ENCODE peak calls at places on chromosomes 1 and 21, in four cellular contexts. One of them, this sample, is unnamed.

GRCh38 chr1:47658161-47658920 is 220.5 kb downstream of the FOXD2 start:
- DNase-seq in fibroblast of mammary gland: no peak
- DNase-seq in choroid plexus epithelial cell: no peak
- DNase-seq in endothelial cell of umbilical vein: no peak
- DNase-seq in this sample: no peak

GRCh38 chr1:180230791-180231505 is 884 bp downstream of the LHX4 start:
- DNase-seq in fibroblast of mammary gland: peak; percentile 26
- DNase-seq in choroid plexus epithelial cell: peak; percentile 65
- DNase-seq in endothelial cell of umbilical vein: peak; percentile 34
- DNase-seq in this sample: peak; percentile 67

GRCh38 chr1:6657138-6657537 is 32.5 kb downstream of the THAP3 start:
- DNase-seq in fibroblast of mammary gland: no peak
- DNase-seq in choroid plexus epithelial cell: no peak
- DNase-seq in endothelial cell of umbilical vein: no peak
- DNase-seq in this sample: no peak

GRCh38 chr21:36199021-36199420 is 42.4 kb downstream of the DOP1B start:
- DNase-seq in fibroblast of mammary gland: no peak
- DNase-seq in choroid plexus epithelial cell: no peak
- DNase-seq in endothelial cell of umbilical vein: no peak
- DNase-seq in this sample: no peak

GRCh38 chr1:21491483-21492170 is 17.6 kb upstream of the ALPL start:
- DNase-seq in fibroblast of mammary gland: no peak
- DNase-seq in choroid plexus epithelial cell: peak; percentile 44
- DNase-seq in endothelial cell of umbilical vein: no peak
- DNase-seq in this sample: peak; percentile 33

GRCh38 chr1:102262994-102263393 is 266.3 kb upstream of the OLFM3 start:
- DNase-seq in fibroblast of mammary gland: no peak
- DNase-seq in choroid plexus epithelial cell: no peak
- DNase-seq in endothelial cell of umbilical vein: no peak
- DNase-seq in this sample: no peak

GRCh38 chr1:159204071-159204790 is 444 bp upstream of the ACKR1 start:
- DNase-seq in fibroblast of mammary gland: no peak
- DNase-seq in choroid plexus epithelial cell: no peak
- DNase-seq in endothelial cell of umbilical vein: peak; percentile 11
- DNase-seq in this sample: peak; percentile 31

GRCh38 chr21:33904041-33904440 is 11.6 kb downstream of the ATP5PO start:
- DNase-seq in fibroblast of mammary gland: no peak
- DNase-seq in choroid plexus epithelial cell: no peak
- DNase-seq in endothelial cell of umbilical vein: no peak
- DNase-seq in this sample: no peak

GRCh38 chr1:22142315-22143064 is 407 bp downstream of the WNT4 start:
- DNase-seq in fibroblast of mammary gland: no peak
- DNase-seq in choroid plexus epithelial cell: peak; percentile 28
- DNase-seq in endothelial cell of umbilical vein: peak; percentile 44
- DNase-seq in this sample: no peak

GRCh38 chr1:117655220-117655577 is 49.4 kb downstream of the TENT5C start:
- DNase-seq in fibroblast of mammary gland: no peak
- DNase-seq in choroid plexus epithelial cell: no peak
- DNase-seq in endothelial cell of umbilical vein: no peak
- DNase-seq in this sample: peak; percentile 44

GRCh38 chr1:199861020-199861795 is 166.3 kb upstream of the NR5A2 start:
- DNase-seq in fibroblast of mammary gland: no peak
- DNase-seq in choroid plexus epithelial cell: no peak
- DNase-seq in endothelial cell of umbilical vein: no peak
- DNase-seq in this sample: peak; percentile 19

GRCh38 chr1:110443393-110443918 is 7.5 kb upstream of the PROK1 start:
- DNase-seq in fibroblast of mammary gland: no peak
- DNase-seq in choroid plexus epithelial cell: no peak
- DNase-seq in endothelial cell of umbilical vein: no peak
- DNase-seq in this sample: peak; percentile 16

GRCh38 chr1:224615861-224616760 is at the start of gene CNIH3:
- DNase-seq in fibroblast of mammary gland: peak; percentile 84
- DNase-seq in choroid plexus epithelial cell: peak; percentile 36
- DNase-seq in endothelial cell of umbilical vein: no peak
- DNase-seq in this sample: peak; percentile 61

GRCh38 chr1:198577444-198577843 is 37.0 kb upstream of the ATP6V1G3 start:
- DNase-seq in fibroblast of mammary gland: peak; percentile 74
- DNase-seq in choroid plexus epithelial cell: peak; percentile 67
- DNase-seq in endothelial cell of umbilical vein: no peak
- DNase-seq in this sample: peak; percentile 44

GRCh38 chr1:224800486-224801119 is 128.9 kb upstream of the DNAH14 start:
- DNase-seq in fibroblast of mammary gland: no peak
- DNase-seq in choroid plexus epithelial cell: no peak
- DNase-seq in endothelial cell of umbilical vein: no peak
- DNase-seq in this sample: no peak

GRCh38 chr1:245326396-245326795 is 171.6 kb downstream of the KIF26B start:
- DNase-seq in fibroblast of mammary gland: no peak
- DNase-seq in choroid plexus epithelial cell: no peak
- DNase-seq in endothelial cell of umbilical vein: no peak
- DNase-seq in this sample: no peak

GRCh38 chr1:94017155-94017829 is 103.7 kb downstream of the ABCA4 start:
- DNase-seq in fibroblast of mammary gland: peak; percentile 37
- DNase-seq in choroid plexus epithelial cell: no peak
- DNase-seq in endothelial cell of umbilical vein: no peak
- DNase-seq in this sample: no peak

GRCh38 chr21:37863842-37864241 is 52.4 kb downstream of the KCNJ6 start:
- DNase-seq in fibroblast of mammary gland: peak; percentile 63
- DNase-seq in choroid plexus epithelial cell: peak; percentile 91
- DNase-seq in endothelial cell of umbilical vein: no peak
- DNase-seq in this sample: peak; percentile 62

GRCh38 chr1:7988576-7988975 is 27.1 kb downstream of the PARK7 start:
- DNase-seq in fibroblast of mammary gland: no peak
- DNase-seq in choroid plexus epithelial cell: no peak
- DNase-seq in endothelial cell of umbilical vein: no peak
- DNase-seq in this sample: no peak

GRCh38 chr21:44432841-44433790 is 22.2 kb upstream of the LRRC3 start:
- DNase-seq in fibroblast of mammary gland: no peak
- DNase-seq in choroid plexus epithelial cell: no peak
- DNase-seq in endothelial cell of umbilical vein: no peak
- DNase-seq in this sample: no peak

GRCh38 chr21:45543371-45543709 is 1.1 kb upstream of the SLC19A1 start:
- DNase-seq in fibroblast of mammary gland: no peak
- DNase-seq in choroid plexus epithelial cell: no peak
- DNase-seq in endothelial cell of umbilical vein: no peak
- DNase-seq in this sample: no peak

GRCh38 chr1:32767156-32767555 is 50.0 kb downstream of the YARS1 start:
- DNase-seq in fibroblast of mammary gland: no peak
- DNase-seq in choroid plexus epithelial cell: no peak
- DNase-seq in endothelial cell of umbilical vein: no peak
- DNase-seq in this sample: no peak

GRCh38 chr1:167439301-167439988 is 78.9 kb downstream of the CD247 start:
- DNase-seq in fibroblast of mammary gland: peak; percentile 37
- DNase-seq in choroid plexus epithelial cell: peak; percentile 41
- DNase-seq in endothelial cell of umbilical vein: peak; percentile 51
- DNase-seq in this sample: peak; percentile 48

GRCh38 chr1:198929961-198930599 is 291.2 kb downstream of the PTPRC start:
- DNase-seq in fibroblast of mammary gland: peak; percentile 49
- DNase-seq in choroid plexus epithelial cell: peak; percentile 69
- DNase-seq in endothelial cell of umbilical vein: no peak
- DNase-seq in this sample: peak; percentile 35

DNA sequence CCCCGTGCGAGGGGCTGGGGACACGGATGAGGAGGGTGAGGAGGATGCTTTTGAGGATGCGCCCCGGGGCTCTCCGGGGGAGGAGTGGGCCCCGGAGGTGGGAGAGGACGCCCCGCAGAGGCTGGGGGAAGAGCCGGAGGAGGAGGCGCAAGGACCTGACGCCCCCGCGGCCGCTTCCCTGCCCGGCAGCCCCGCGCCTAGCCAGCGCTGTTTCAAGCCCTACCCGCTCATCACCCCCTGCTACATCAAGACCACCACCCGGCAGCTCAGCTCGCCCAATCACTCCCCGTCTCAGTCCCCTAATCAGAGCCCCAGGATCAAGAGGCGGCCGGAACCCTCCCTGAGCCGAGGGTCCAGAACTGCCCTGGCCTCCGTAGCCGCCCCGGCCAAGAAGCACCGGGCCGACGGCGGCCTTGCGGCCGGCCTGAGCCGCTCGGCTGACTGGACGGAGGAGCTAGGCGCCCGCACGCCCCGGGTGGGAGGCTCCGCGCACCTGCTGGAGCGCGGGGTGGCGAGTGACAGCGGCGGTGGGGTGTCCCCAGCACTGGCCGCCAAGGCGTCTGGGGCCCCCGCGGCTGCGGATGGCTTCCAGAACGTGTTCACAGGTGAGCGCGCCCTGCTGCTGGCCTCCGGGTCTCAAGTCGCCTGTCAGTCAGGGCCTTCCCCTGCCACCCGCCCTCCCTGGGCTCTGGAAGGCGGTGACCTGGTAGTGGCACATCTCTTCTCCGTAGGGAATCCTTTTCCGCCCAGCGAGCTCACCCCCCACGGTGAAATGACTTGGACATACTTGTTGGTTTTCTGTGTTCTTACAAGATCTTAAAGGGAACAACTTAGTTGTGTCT is 1.7 kb downstream of the FMN2 start:
- DNase-seq in fibroblast of mammary gland: no peak
- DNase-seq in choroid plexus epithelial cell: no peak
- DNase-seq in endothelial cell of umbilical vein: no peak
- DNase-seq in this sample: no peak
- H3K4me3 ChIP-seq in fibroblast of mammary gland: peak overlapping the region; percentile 60
- H3K4me3 ChIP-seq in choroid plexus epithelial cell: peak overlapping the region; percentile 43
- H3K4me3 ChIP-seq in endothelial cell of umbilical vein: no peak overlapping the region
- H3K4me3 ChIP-seq in this sample: peak overlapping the region; percentile 31

DNA sequence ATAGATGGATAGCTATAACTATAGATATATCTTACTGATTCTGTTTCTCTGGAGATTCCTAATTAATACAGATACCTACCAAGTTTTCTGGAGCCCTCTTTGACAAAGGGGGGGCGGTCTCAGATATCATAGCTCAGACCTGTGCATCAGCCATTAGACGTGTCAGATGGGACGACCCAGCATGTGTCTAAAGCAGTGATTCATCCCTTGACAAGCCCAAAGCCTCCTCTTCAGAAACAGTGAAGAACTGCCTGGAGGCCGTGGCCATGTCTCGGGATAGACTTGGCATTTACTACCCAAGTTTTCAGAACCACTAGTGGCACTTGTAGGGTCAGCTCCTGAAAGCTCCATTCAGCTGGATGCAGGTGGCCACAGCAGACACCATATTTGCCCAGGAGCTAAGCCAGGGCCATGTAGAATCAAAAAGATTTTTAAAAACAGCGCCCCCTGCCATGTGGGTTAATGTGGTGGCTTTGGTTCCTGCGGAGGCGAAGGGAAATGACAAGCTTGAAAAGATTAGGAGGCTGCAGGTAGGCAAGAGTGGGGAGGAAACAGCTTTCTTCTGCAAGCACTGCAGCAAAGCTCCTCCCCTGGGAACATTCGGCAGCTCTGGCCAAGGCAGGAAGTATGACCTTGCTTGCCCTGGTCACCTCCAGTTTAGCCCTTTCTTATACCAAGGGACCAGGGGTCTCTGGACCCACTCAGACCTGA is 82.2 kb downstream of the FBXO2 start:
- DNase-seq in fibroblast of mammary gland: no peak
- DNase-seq in choroid plexus epithelial cell: no peak
- DNase-seq in endothelial cell of umbilical vein: no peak
- DNase-seq in this sample: no peak
- TF ChIP-seq CTCF in fibroblast of mammary gland: peak; percentile 10
- TF ChIP-seq CTCF in choroid plexus epithelial cell: no peak
- TF ChIP-seq CTCF in endothelial cell of umbilical vein: no peak
- TF ChIP-seq CTCF in this sample: peak; percentile 5

GRCh38 chr1:36874271-36875017 is 159.9 kb downstream of the GRIK3 start:
- DNase-seq in fibroblast of mammary gland: no peak
- DNase-seq in choroid plexus epithelial cell: no peak
- DNase-seq in endothelial cell of umbilical vein: no peak
- DNase-seq in this sample: no peak
- H3K4me3 ChIP-seq in fibroblast of mammary gland: no peak overlapping the region
- H3K4me3 ChIP-seq in choroid plexus epithelial cell: no peak overlapping the region
- H3K4me3 ChIP-seq in endothelial cell of umbilical vein: no peak overlapping the region
- H3K4me3 ChIP-seq in this sample: no peak overlapping the region

GRCh38 chr1:154614887-154615286 is 6.9 kb upstream of the ADAR start:
- DNase-seq in fibroblast of mammary gland: peak; percentile 35
- DNase-seq in choroid plexus epithelial cell: no peak
- DNase-seq in endothelial cell of umbilical vein: no peak
- DNase-seq in this sample: no peak
- TF ChIP-seq CTCF in fibroblast of mammary gland: peak; percentile 26
- TF ChIP-seq CTCF in choroid plexus epithelial cell: peak; percentile 27
- TF ChIP-seq CTCF in endothelial cell of umbilical vein: no peak
- TF ChIP-seq CTCF in this sample: peak; percentile 22

GRCh38 chr21:14384453-14384852 is 1.5 kb upstream of the HSPA13 start:
- DNase-seq in fibroblast of mammary gland: no peak
- DNase-seq in choroid plexus epithelial cell: no peak
- DNase-seq in endothelial cell of umbilical vein: no peak
- DNase-seq in this sample: no peak
- H3K4me3 ChIP-seq in fibroblast of mammary gland: no peak overlapping the region
- H3K4me3 ChIP-seq in choroid plexus epithelial cell: no peak overlapping the region
- H3K4me3 ChIP-seq in endothelial cell of umbilical vein: no peak overlapping the region
- H3K4me3 ChIP-seq in this sample: no peak overlapping the region

GRCh38 chr1:152061952-152062351 is 25.1 kb upstream of the S100A11 start:
- DNase-seq in fibroblast of mammary gland: no peak
- DNase-seq in choroid plexus epithelial cell: no peak
- DNase-seq in endothelial cell of umbilical vein: no peak
- DNase-seq in this sample: no peak
- TF ChIP-seq CTCF in fibroblast of mammary gland: no peak
- TF ChIP-seq CTCF in choroid plexus epithelial cell: no peak
- TF ChIP-seq CTCF in endothelial cell of umbilical vein: no peak
- TF ChIP-seq CTCF in this sample: no peak

DNA sequence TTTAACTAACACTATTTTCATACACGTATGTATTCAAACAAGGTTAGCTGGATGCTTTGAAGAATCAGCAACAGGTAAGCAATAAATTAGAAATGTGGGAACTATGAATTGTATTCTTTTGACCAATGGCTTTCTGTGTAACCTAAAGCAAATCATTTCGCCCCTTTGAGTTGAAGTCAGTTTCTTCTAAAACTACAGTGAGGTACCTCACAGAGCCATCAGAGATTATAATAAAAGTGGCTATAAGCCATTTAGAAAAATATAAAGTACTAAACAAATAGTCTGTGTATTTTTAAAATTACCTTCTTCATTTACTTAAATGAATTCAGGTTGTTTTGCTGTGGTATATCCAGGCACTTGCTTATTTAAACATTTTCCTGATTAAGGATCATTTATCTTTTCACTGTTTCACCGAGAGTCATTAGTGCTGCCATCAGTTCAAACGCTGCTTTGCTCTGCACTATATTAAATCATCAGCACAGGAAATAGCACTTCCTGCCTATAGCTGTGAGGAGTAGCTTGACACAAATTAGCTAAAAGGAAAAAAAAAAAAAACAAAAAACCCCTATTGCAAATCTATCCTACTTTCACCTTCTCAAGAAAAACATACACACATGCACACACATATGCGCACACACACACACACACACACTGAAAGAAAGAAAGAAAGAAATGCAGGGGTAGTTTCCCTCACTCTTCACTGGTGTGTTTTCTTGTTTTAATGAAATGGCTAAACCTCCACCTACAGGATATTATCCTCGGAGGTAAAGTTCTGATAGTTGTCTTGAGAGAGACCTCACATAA is 39.8 kb upstream of the C1orf105 start:
- DNase-seq in fibroblast of mammary gland: no peak
- DNase-seq in choroid plexus epithelial cell: no peak
- DNase-seq in endothelial cell of umbilical vein: peak; percentile 65
- DNase-seq in this sample: no peak
- H3K4me3 ChIP-seq in fibroblast of mammary gland: no peak overlapping the region
- H3K4me3 ChIP-seq in choroid plexus epithelial cell: no peak overlapping the region
- H3K4me3 ChIP-seq in endothelial cell of umbilical vein: no peak overlapping the region
- H3K4me3 ChIP-seq in this sample: no peak overlapping the region

GRCh38 chr1:18859560-18859959 is at the start of gene TAS1R2:
- DNase-seq in fibroblast of mammary gland: no peak
- DNase-seq in choroid plexus epithelial cell: no peak
- DNase-seq in endothelial cell of umbilical vein: no peak
- DNase-seq in this sample: no peak
- TF ChIP-seq CTCF in fibroblast of mammary gland: no peak
- TF ChIP-seq CTCF in choroid plexus epithelial cell: no peak
- TF ChIP-seq CTCF in endothelial cell of umbilical vein: no peak
- TF ChIP-seq CTCF in this sample: no peak

GRCh38 chr1:109161836-109162606 is 48.1 kb downstream of the ELAPOR1 start:
- DNase-seq in fibroblast of mammary gland: peak; percentile 72
- DNase-seq in choroid plexus epithelial cell: peak; percentile 83
- DNase-seq in endothelial cell of umbilical vein: no peak
- DNase-seq in this sample: peak; percentile 88
- H3K4me3 ChIP-seq in fibroblast of mammary gland: no peak overlapping the region
- H3K4me3 ChIP-seq in choroid plexus epithelial cell: no peak overlapping the region
- H3K4me3 ChIP-seq in endothelial cell of umbilical vein: no peak overlapping the region
- H3K4me3 ChIP-seq in this sample: peak overlapping the region; percentile 1

This sample was measured in fibroblast of pulmonary artery.